ENCODE peak calls at places on chromosomes 12 and 14, in ten cellular contexts. Y, H, I, O, J, N, R, Z, E and P are unnamed samples.

GRCh38 chr14:95248422-95248821 is 71.3 kb downstream of the CLMN start:
- DNase-seq in O (peak), E (no peak), I (no peak), N (peak), Z (no peak), R (no peak), Y (no peak), H (no peak), J (no peak), P (no peak)

GRCh38 chr12:106123110-106123509 is 15.6 kb downstream of the NUAK1 start:
- DNase-seq in Y (no peak), R (no peak), O (no peak), I (no peak), Z (no peak), E (no peak), J (no peak), N (no peak), H (no peak), P (no peak)

GRCh38 chr12:97134495-97134894 is 227.4 kb downstream of the NEDD1 start:
- DNase-seq in R (no peak), H (no peak), Z (no peak), J (no peak), N (no peak), O (no peak), E (no peak), I (no peak), Y (no peak), P (no peak)

GRCh38 chr14:54597795-54598443 is 31.0 kb downstream of the SAMD4A start:
- DNase-seq in I (no peak), H (no peak), Z (peak), Y (no peak), J (no peak), O (no peak), R (no peak), E (peak), N (no peak), P (no peak)

GRCh38 chr12:109951751-109952150 is 44.4 kb downstream of the GIT2 start:
- DNase-seq in N (no peak), H (peak), Z (peak), E (no peak), J (peak), R (no peak), Y (peak), I (no peak), O (no peak), P (no peak)

GRCh38 chr12:78086553-78087362 is 256.1 kb downstream of the NAV3 start:
- DNase-seq in H (no peak), I (no peak), E (peak), R (no peak), Y (no peak), Z (peak), N (no peak), O (peak), J (no peak), P (no peak)

GRCh38 chr12:46154221-46154975 is 114.4 kb downstream of the SLC38A1 start:
- DNase-seq in N (no peak), Z (peak), J (no peak), R (no peak), H (no peak), O (peak), E (peak), Y (peak), I (no peak), P (no peak)

GRCh38 chr12:110141389-110141788 is 17.2 kb downstream of the IFT81 start:
- DNase-seq in R (no peak), H (no peak), O (no peak), Z (peak), Y (no peak), J (peak), I (no peak), E (no peak), N (peak), P (no peak)

GRCh38 chr12:57803317-57803893 is 15.1 kb downstream of the AVIL start:
- DNase-seq in I (peak), Y (peak), R (peak), Z (peak), E (peak), O (peak), N (peak), J (peak), H (peak), P (peak)

GRCh38 chr14:78136695-78137094 is 33.5 kb upstream of the NRXN3 start:
- DNase-seq in I (no peak), R (no peak), Z (no peak), E (no peak), N (no peak), O (no peak), H (no peak), Y (no peak), J (no peak), P (no peak)

GRCh38 chr14:77406086-77406485 is 17.2 kb downstream of the NOXRED1 start:
- DNase-seq in I (no peak), N (no peak), Y (no peak), E (no peak), R (no peak), O (no peak), Z (no peak), J (no peak), H (no peak), P (no peak)

GRCh38 chr12:91064640-91065039 is 6.8 kb upstream of the KERA start:
- DNase-seq in E (no peak), Y (no peak), O (no peak), I (no peak), J (no peak), N (no peak), H (no peak), R (no peak), Z (no peak), P (no peak)

GRCh38 chr14:96092936-96093335 is 53.8 kb downstream of the C14orf132 start:
- DNase-seq in Y (no peak), R (no peak), E (no peak), O (no peak), J (no peak), H (no peak), N (peak), Z (no peak), I (no peak), P (no peak)

GRCh38 chr14:90883782-90884181 is 67.6 kb upstream of the TTC7B start:
- DNase-seq in J (no peak), Z (peak), N (no peak), Y (no peak), I (no peak), O (no peak), H (no peak), E (no peak), R (no peak), P (no peak)

GRCh38 chr12:53200107-53200457 is 7.0 kb downstream of the ITGB7 start:
- DNase-seq in O (no peak), E (no peak), H (no peak), Y (no peak), J (no peak), R (no peak), Z (no peak), N (peak), I (no peak), P (no peak)

GRCh38 chr12:103140217-103140616 is 182.7 kb downstream of the ASCL1 start:
- DNase-seq in R (no peak), H (no peak), E (no peak), Z (no peak), J (no peak), N (no peak), O (no peak), Y (no peak), I (no peak), P (no peak)

GRCh38 chr14:68705741-68706283 is 87.1 kb downstream of the ZFP36L1 start:
- DNase-seq in J (no peak), Y (no peak), R (peak), I (no peak), E (no peak), O (no peak), Z (no peak), H (no peak), N (peak), P (no peak)

GRCh38 chr14:54838931-54839512 is 63.6 kb downstream of the GCH1 start:
- DNase-seq in H (no peak), Z (no peak), Y (no peak), I (no peak), R (no peak), N (no peak), E (no peak), J (no peak), O (no peak), P (no peak)

GRCh38 chr14:70317969-70318634 is 41.4 kb downstream of the COX16 start:
- DNase-seq in J (no peak), R (peak), E (peak), N (no peak), I (peak), Z (peak), O (peak), H (no peak), Y (peak), P (peak)

GRCh38 chr12:5043589-5044419 is at the start of gene KCNA5:
- DNase-seq in J (peak), E (no peak), I (no peak), Z (no peak), R (no peak), Y (no peak), N (no peak), H (peak), O (no peak), P (no peak)

GRCh38 chr14:101636081-101636560 is 74.8 kb downstream of the DIO3 start:
- DNase-seq in Y (no peak), I (no peak), N (no peak), Z (no peak), R (no peak), O (no peak), E (no peak), H (no peak), J (no peak), P (no peak)

GRCh38 chr12:113232787-113233585 is 11.7 kb downstream of the TPCN1 start:
- DNase-seq in Z (no peak), H (peak), J (no peak), O (no peak), R (peak), E (no peak), N (peak), I (no peak), Y (no peak), P (no peak)

GRCh38 chr12:10900530-10900929 is 8.8 kb downstream of the TAS2R13 start:
- DNase-seq in I (no peak), Y (no peak), R (no peak), Z (no peak), H (no peak), O (no peak), E (no peak), J (no peak), N (no peak), P (no peak)

GRCh38 chr12:88298761-88299242 is 156.7 kb downstream of the TMTC3 start:
- DNase-seq in N (no peak), H (no peak), E (peak), R (peak), Y (peak), Z (peak), O (peak), J (no peak), I (no peak), P (no peak)

GRCh38 chr12:21350975-21351374 is 16.3 kb upstream of the SLCO1A2 start:
- DNase-seq in J (no peak), I (peak), E (no peak), N (no peak), O (no peak), Y (no peak), H (no peak), R (no peak), Z (no peak), P (no peak)

GRCh38 chr14:62162998-62163589 is 400.9 kb downstream of the SNAPC1 start:
- DNase-seq in I (peak), H (no peak), Y (peak), E (peak), J (no peak), Z (peak), R (no peak), O (peak), N (no peak), P (peak)

GRCh38 chr12:49536526-49537195 is 2.2 kb upstream of the KCNH3 start:
- DNase-seq in Y (no peak), H (no peak), I (no peak), N (no peak), E (no peak), J (no peak), O (no peak), Z (no peak), R (peak), P (no peak)
- H3K27ac ChIP-seq in Y (peak), H (no peak), I (no peak), N (no peak), E (no peak), J (no peak), O (no peak), Z (no peak), R (no peak), P (no peak)

DNA sequence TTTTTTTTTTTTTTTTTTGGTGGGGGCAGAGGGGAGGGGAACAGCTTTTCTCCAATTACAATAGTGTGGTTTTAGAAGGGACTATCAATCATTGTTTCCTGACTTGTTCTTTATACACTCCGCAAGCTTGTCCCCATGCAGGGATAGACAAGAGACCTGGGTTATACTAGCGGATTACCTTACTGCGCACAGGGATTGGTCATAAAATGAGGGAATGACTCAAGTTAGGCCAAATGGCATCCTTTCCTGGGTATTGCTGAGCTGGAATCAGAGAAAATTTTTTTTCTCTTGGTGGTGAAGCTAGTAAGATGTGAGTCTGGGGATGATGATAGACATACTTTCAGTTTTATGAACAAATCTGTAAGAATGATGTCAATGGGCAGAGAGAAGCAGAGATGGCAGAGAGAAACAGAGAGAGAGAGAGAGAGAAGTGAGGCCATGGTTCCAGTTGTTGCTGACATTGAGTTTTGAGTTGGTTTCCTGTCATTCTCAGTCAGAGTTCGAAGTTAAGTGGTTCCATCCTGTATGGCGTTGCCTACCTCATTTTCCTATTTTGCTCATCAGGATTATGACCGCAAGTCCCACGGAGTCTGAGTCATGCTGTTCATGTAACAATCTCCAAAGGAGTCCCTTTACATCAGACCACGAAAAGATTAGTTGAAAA is 59.1 kb upstream of the OTOGL start:
- DNase-seq in E (no peak), Z (peak), J (no peak), R (no peak), H (no peak), Y (no peak), O (no peak), I (no peak), N (no peak), P (no peak)
- H3K4me3 ChIP-seq in E (no peak), Z (no peak), J (no peak), R (no peak), H (no peak), Y (no peak), O (no peak), I (no peak), N (no peak), P (no peak)

GRCh38 chr14:89429206-89430091 is 12.4 kb upstream of the FOXN3 start:
- DNase-seq in E (peak), O (no peak), J (peak), Y (no peak), I (no peak), N (peak), H (no peak), Z (peak), R (no peak), P (no peak)

GRCh38 chr14:89428163-89428523 is 11.1 kb upstream of the FOXN3 start:
- DNase-seq in N (no peak), I (no peak), E (no peak), H (no peak), O (no peak), Y (no peak), J (no peak), Z (no peak), R (no peak), P (no peak)

GRCh38 chr14:89430271-89430620 is 13.2 kb upstream of the FOXN3 start:
- DNase-seq in H (no peak), N (peak), Z (peak), E (peak), R (no peak), J (no peak), Y (no peak), O (no peak), I (no peak), P (no peak)

GRCh38 chr14:89427426-89428162 is 10.6 kb upstream of the FOXN3 start:
- DNase-seq in J (no peak), N (peak), H (no peak), Y (no peak), R (no peak), E (no peak), Z (no peak), I (no peak), O (no peak), P (peak)

GRCh38 chr14:89428556-89429196 is 11.6 kb upstream of the FOXN3 start:
- DNase-seq in R (no peak), H (no peak), Z (peak), J (peak), O (no peak), I (no peak), Y (no peak), N (peak), E (no peak), P (peak)
- TF ChIP-seq POLR2A in R (no peak), H (no peak), Z (no peak), J (no peak), O (no peak), I (no peak), Y (no peak), N (no peak), E (no peak), P (no peak)

GRCh38 chr12:111246477-111247011 is 122.4 kb downstream of the PHETA1 start:
- DNase-seq in O (no peak), Z (no peak), Y (no peak), I (no peak), J (no peak), R (no peak), N (no peak), E (no peak), H (no peak), P (no peak)

GRCh38 chr12:111247083-111247783 is 121.7 kb downstream of the PHETA1 start:
- DNase-seq in N (no peak), I (no peak), R (no peak), Z (no peak), H (peak), Y (no peak), J (no peak), O (no peak), E (no peak), P (no peak)

GRCh38 chr12:111250251-111250881 is 118.5 kb downstream of the PHETA1 start:
- DNase-seq in E (no peak), H (no peak), R (no peak), J (no peak), O (no peak), I (no peak), Y (no peak), N (no peak), Z (no peak), P (no peak)

GRCh38 chr12:111248981-111249380 is 119.9 kb downstream of the PHETA1 start:
- DNase-seq in Y (no peak), I (no peak), Z (no peak), N (no peak), H (no peak), J (no peak), O (peak), R (no peak), E (no peak), P (no peak)

DNA sequence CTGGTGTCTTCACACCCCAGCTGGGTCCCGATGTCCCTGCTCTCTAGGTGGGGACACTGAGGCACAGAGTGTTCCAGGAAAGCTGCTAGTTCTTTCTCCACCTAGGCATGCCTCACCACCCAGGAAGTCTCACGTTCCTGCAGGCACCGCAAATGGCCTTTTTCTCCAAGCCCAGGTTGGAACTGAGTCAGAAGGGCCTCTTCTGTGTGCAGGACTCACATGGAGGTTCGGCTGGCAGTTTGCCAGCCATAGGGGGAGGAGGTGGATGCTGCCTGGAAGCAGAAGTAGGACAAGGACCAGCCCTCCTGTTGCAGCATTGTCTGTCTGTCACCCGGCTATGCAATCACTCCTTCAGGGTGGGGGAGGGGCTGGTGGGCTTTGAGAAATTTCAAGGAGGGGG is 120.7 kb downstream of the PHETA1 start:
- DNase-seq in E (no peak), R (no peak), N (no peak), J (no peak), H (no peak), I (no peak), Y (no peak), Z (no peak), O (no peak), P (no peak)
- H3K27ac ChIP-seq in E (no peak), R (no peak), N (no peak), J (no peak), H (no peak), I (no peak), Y (no peak), Z (no peak), O (no peak), P (no peak)

GRCh38 chr14:21100931-21101330 is at the start of gene TMEM253:
- DNase-seq in H (no peak), I (no peak), O (no peak), N (peak), J (no peak), E (no peak), Z (no peak), R (no peak), Y (no peak), P (no peak)

GRCh38 chr14:21098134-21098891 is at the start of gene ZNF219:
- DNase-seq in E (peak), J (peak), O (peak), I (peak), H (peak), Y (no peak), R (peak), Z (peak), N (peak), P (peak)

GRCh38 chr14:21097616-21098133 is 780 bp downstream of the ZNF219 start:
- DNase-seq in I (no peak), R (no peak), N (peak), Z (no peak), J (peak), E (no peak), H (no peak), Y (no peak), O (no peak), P (peak)

GRCh38 chr14:21098892-21099595 is 589 bp upstream of the ZNF219 start:
- DNase-seq in Z (no peak), O (no peak), N (no peak), I (no peak), H (no peak), Y (no peak), J (no peak), R (no peak), E (no peak), P (peak)

GRCh38 chr14:21099596-21099985 is 1.1 kb upstream of the ZNF219 start:
- DNase-seq in E (no peak), Y (no peak), H (no peak), I (no peak), J (no peak), O (no peak), N (no peak), Z (no peak), R (no peak), P (no peak)
- H3K4me3 ChIP-seq in E (no peak), Y (no peak), H (no peak), I (peak), J (no peak), O (peak), N (no peak), Z (no peak), R (peak), P (no peak)

GRCh38 chr12:125090437-125090836 is 25.2 kb downstream of the AACS start:
- DNase-seq in O (no peak), N (no peak), Y (no peak), I (no peak), J (no peak), E (no peak), Z (no peak), R (no peak), H (no peak), P (no peak)

GRCh38 chr12:125092108-125092871 is 27.1 kb downstream of the AACS start:
- DNase-seq in I (no peak), J (no peak), Z (no peak), Y (no peak), E (no peak), N (no peak), H (no peak), O (no peak), R (no peak), P (no peak)

GRCh38 chr12:125091401-125091800 is 26.2 kb downstream of the AACS start:
- DNase-seq in I (no peak), O (no peak), R (no peak), J (no peak), Y (no peak), Z (no peak), H (no peak), E (no peak), N (no peak), P (no peak)

GRCh38 chr12:125093681-125094025 is 28.4 kb downstream of the AACS start:
- DNase-seq in R (no peak), E (no peak), H (no peak), I (no peak), O (no peak), J (no peak), Y (no peak), N (no peak), Z (no peak), P (no peak)

GRCh38 chr12:125092872-125093680 is 27.8 kb downstream of the AACS start:
- DNase-seq in Y (no peak), Z (peak), E (no peak), R (peak), J (no peak), I (peak), N (peak), H (no peak), O (no peak), P (no peak)
- TF ChIP-seq POLR2A in Y (no peak), Z (no peak), E (no peak), R (no peak), J (no peak), I (peak), N (no peak), H (no peak), O (no peak), P (no peak)

GRCh38 chr12:1661553-1662335 is 29.1 kb upstream of the ADIPOR2 start:
- DNase-seq in Z (peak), I (peak), H (peak), N (peak), J (peak), E (peak), O (peak), R (peak), Y (peak), P (peak)
- H3K27ac ChIP-seq in Z (peak), I (peak), H (peak), N (peak), J (peak), E (no peak), O (peak), R (peak), Y (peak), P (peak)

GRCh38 chr14:93112891-93113677 is 2.6 kb downstream of the ITPK1 start:
- DNase-seq in E (peak), R (peak), N (peak), Y (peak), H (peak), J (peak), Z (peak), O (peak), I (peak), P (peak)
- H3K4me3 ChIP-seq in E (no peak), R (peak), N (peak), Y (peak), H (peak), J (peak), Z (peak), O (peak), I (peak), P (peak)